ENCODE peak calls at places on chromosome 19, in nine cellular contexts. One of them, this sample, is unnamed.

GRCh38 chr19:14632286-14632685 is 42.4 kb downstream of the ADGRE3 start:
- DNase-seq in activated naive CD4-positive, alpha-beta T cell: no peak
- DNase-seq in fibroblast of pulmonary artery: peak
- DNase-seq in stimulated activated CD4-positive, alpha-beta T cell treated with anti-CD3 and anti-CD28 coated beads, Interleukin-2, amount 100 ng/mL, for 24 hours: no peak
- DNase-seq in heart right ventricle: no peak
- DNase-seq in T-helper 2 cell: no peak
- DNase-seq in dorsolateral prefrontal cortex: no peak
- DNase-seq in stromal cell of bone marrow: no peak
- DNase-seq in cardiac muscle cell: peak
- DNase-seq in this sample: no peak

GRCh38 chr19:21602105-21602658 is 96.8 kb downstream of the ZNF429 start:
- DNase-seq in activated naive CD4-positive, alpha-beta T cell: no peak
- DNase-seq in fibroblast of pulmonary artery: no peak
- DNase-seq in stimulated activated CD4-positive, alpha-beta T cell treated with anti-CD3 and anti-CD28 coated beads, Interleukin-2, amount 100 ng/mL, for 24 hours: no peak
- DNase-seq in heart right ventricle: no peak
- DNase-seq in T-helper 2 cell: no peak
- DNase-seq in dorsolateral prefrontal cortex: no peak
- DNase-seq in stromal cell of bone marrow: no peak
- DNase-seq in cardiac muscle cell: no peak
- DNase-seq in this sample: no peak

GRCh38 chr19:38388310-38389100 is at the start of gene SPRED3:
- DNase-seq in activated naive CD4-positive, alpha-beta T cell: peak
- DNase-seq in fibroblast of pulmonary artery: no peak
- DNase-seq in stimulated activated CD4-positive, alpha-beta T cell treated with anti-CD3 and anti-CD28 coated beads, Interleukin-2, amount 100 ng/mL, for 24 hours: peak
- DNase-seq in heart right ventricle: peak
- DNase-seq in T-helper 2 cell: no peak
- DNase-seq in dorsolateral prefrontal cortex: peak
- DNase-seq in stromal cell of bone marrow: no peak
- DNase-seq in cardiac muscle cell: peak
- DNase-seq in this sample: no peak

GRCh38 chr19:21202865-21203494 is 61.1 kb downstream of the ZNF431 start:
- DNase-seq in activated naive CD4-positive, alpha-beta T cell: no peak
- DNase-seq in fibroblast of pulmonary artery: peak
- DNase-seq in stimulated activated CD4-positive, alpha-beta T cell treated with anti-CD3 and anti-CD28 coated beads, Interleukin-2, amount 100 ng/mL, for 24 hours: peak
- DNase-seq in heart right ventricle: no peak
- DNase-seq in T-helper 2 cell: no peak
- DNase-seq in dorsolateral prefrontal cortex: no peak
- DNase-seq in stromal cell of bone marrow: no peak
- DNase-seq in cardiac muscle cell: peak
- DNase-seq in this sample: no peak

GRCh38 chr19:4676955-4677731 is 7.0 kb upstream of the MYDGF start:
- DNase-seq in activated naive CD4-positive, alpha-beta T cell: no peak
- DNase-seq in fibroblast of pulmonary artery: peak
- DNase-seq in stimulated activated CD4-positive, alpha-beta T cell treated with anti-CD3 and anti-CD28 coated beads, Interleukin-2, amount 100 ng/mL, for 24 hours: peak
- DNase-seq in heart right ventricle: no peak
- DNase-seq in T-helper 2 cell: no peak
- DNase-seq in dorsolateral prefrontal cortex: peak
- DNase-seq in stromal cell of bone marrow: no peak
- DNase-seq in cardiac muscle cell: peak
- DNase-seq in this sample: no peak

GRCh38 chr19:46480409-46480808 is 9.0 kb upstream of the PNMA8A start:
- DNase-seq in activated naive CD4-positive, alpha-beta T cell: no peak
- DNase-seq in fibroblast of pulmonary artery: peak
- DNase-seq in stimulated activated CD4-positive, alpha-beta T cell treated with anti-CD3 and anti-CD28 coated beads, Interleukin-2, amount 100 ng/mL, for 24 hours: no peak
- DNase-seq in heart right ventricle: no peak
- DNase-seq in T-helper 2 cell: no peak
- DNase-seq in dorsolateral prefrontal cortex: no peak
- DNase-seq in stromal cell of bone marrow: no peak
- DNase-seq in cardiac muscle cell: peak
- DNase-seq in this sample: peak

GRCh38 chr19:281992-282391 is 9.2 kb downstream of the PLPP2 start:
- DNase-seq in activated naive CD4-positive, alpha-beta T cell: no peak
- DNase-seq in fibroblast of pulmonary artery: no peak
- DNase-seq in stimulated activated CD4-positive, alpha-beta T cell treated with anti-CD3 and anti-CD28 coated beads, Interleukin-2, amount 100 ng/mL, for 24 hours: no peak
- DNase-seq in heart right ventricle: no peak
- DNase-seq in T-helper 2 cell: no peak
- DNase-seq in dorsolateral prefrontal cortex: no peak
- DNase-seq in stromal cell of bone marrow: no peak
- DNase-seq in cardiac muscle cell: no peak
- DNase-seq in this sample: no peak

GRCh38 chr19:4014541-4015491 is 7.3 kb downstream of the PIAS4 start:
- DNase-seq in activated naive CD4-positive, alpha-beta T cell: peak
- DNase-seq in fibroblast of pulmonary artery: no peak
- DNase-seq in stimulated activated CD4-positive, alpha-beta T cell treated with anti-CD3 and anti-CD28 coated beads, Interleukin-2, amount 100 ng/mL, for 24 hours: peak
- DNase-seq in heart right ventricle: peak
- DNase-seq in T-helper 2 cell: peak
- DNase-seq in dorsolateral prefrontal cortex: no peak
- DNase-seq in stromal cell of bone marrow: no peak
- DNase-seq in cardiac muscle cell: no peak
- DNase-seq in this sample: no peak

GRCh38 chr19:4713384-4713951 is 10.2 kb downstream of the DPP9 start:
- DNase-seq in activated naive CD4-positive, alpha-beta T cell: no peak
- DNase-seq in fibroblast of pulmonary artery: peak
- DNase-seq in stimulated activated CD4-positive, alpha-beta T cell treated with anti-CD3 and anti-CD28 coated beads, Interleukin-2, amount 100 ng/mL, for 24 hours: no peak
- DNase-seq in heart right ventricle: peak
- DNase-seq in T-helper 2 cell: no peak
- DNase-seq in dorsolateral prefrontal cortex: no peak
- DNase-seq in stromal cell of bone marrow: peak
- DNase-seq in cardiac muscle cell: peak
- DNase-seq in this sample: peak

GRCh38 chr19:48480476-48481190 is 11.5 kb downstream of the CYTH2 start:
- DNase-seq in activated naive CD4-positive, alpha-beta T cell: peak
- DNase-seq in fibroblast of pulmonary artery: no peak
- DNase-seq in stimulated activated CD4-positive, alpha-beta T cell treated with anti-CD3 and anti-CD28 coated beads, Interleukin-2, amount 100 ng/mL, for 24 hours: peak
- DNase-seq in heart right ventricle: peak
- DNase-seq in T-helper 2 cell: peak
- DNase-seq in dorsolateral prefrontal cortex: peak
- DNase-seq in stromal cell of bone marrow: no peak
- DNase-seq in cardiac muscle cell: peak
- DNase-seq in this sample: no peak

GRCh38 chr19:2494084-2494446 is 18.1 kb downstream of the GADD45B start:
- DNase-seq in activated naive CD4-positive, alpha-beta T cell: no peak
- DNase-seq in fibroblast of pulmonary artery: peak
- DNase-seq in stimulated activated CD4-positive, alpha-beta T cell treated with anti-CD3 and anti-CD28 coated beads, Interleukin-2, amount 100 ng/mL, for 24 hours: no peak
- DNase-seq in heart right ventricle: no peak
- DNase-seq in T-helper 2 cell: no peak
- DNase-seq in dorsolateral prefrontal cortex: peak
- DNase-seq in stromal cell of bone marrow: no peak
- DNase-seq in cardiac muscle cell: peak
- DNase-seq in this sample: peak

GRCh38 chr19:1469936-1470863 is 8.8 kb downstream of the C19orf25 start:
- DNase-seq in activated naive CD4-positive, alpha-beta T cell: peak
- DNase-seq in fibroblast of pulmonary artery: no peak
- DNase-seq in stimulated activated CD4-positive, alpha-beta T cell treated with anti-CD3 and anti-CD28 coated beads, Interleukin-2, amount 100 ng/mL, for 24 hours: peak
- DNase-seq in heart right ventricle: peak
- DNase-seq in T-helper 2 cell: peak
- DNase-seq in dorsolateral prefrontal cortex: peak
- DNase-seq in stromal cell of bone marrow: no peak
- DNase-seq in cardiac muscle cell: no peak
- DNase-seq in this sample: no peak

GRCh38 chr19:11064831-11065303 is 24.4 kb upstream of the LDLR start:
- DNase-seq in activated naive CD4-positive, alpha-beta T cell: no peak
- DNase-seq in fibroblast of pulmonary artery: no peak
- DNase-seq in stimulated activated CD4-positive, alpha-beta T cell treated with anti-CD3 and anti-CD28 coated beads, Interleukin-2, amount 100 ng/mL, for 24 hours: no peak
- DNase-seq in heart right ventricle: no peak
- DNase-seq in T-helper 2 cell: no peak
- DNase-seq in dorsolateral prefrontal cortex: no peak
- DNase-seq in stromal cell of bone marrow: peak
- DNase-seq in cardiac muscle cell: peak
- DNase-seq in this sample: no peak

GRCh38 chr19:37907735-37908066 is 693 bp downstream of the SIPA1L3 start:
- DNase-seq in activated naive CD4-positive, alpha-beta T cell: no peak
- DNase-seq in fibroblast of pulmonary artery: peak
- DNase-seq in stimulated activated CD4-positive, alpha-beta T cell treated with anti-CD3 and anti-CD28 coated beads, Interleukin-2, amount 100 ng/mL, for 24 hours: no peak
- DNase-seq in heart right ventricle: no peak
- DNase-seq in T-helper 2 cell: no peak
- DNase-seq in dorsolateral prefrontal cortex: no peak
- DNase-seq in stromal cell of bone marrow: no peak
- DNase-seq in cardiac muscle cell: no peak
- DNase-seq in this sample: no peak

GRCh38 chr19:33366127-33366526 is 7.4 kb upstream of the CEBPG start:
- DNase-seq in activated naive CD4-positive, alpha-beta T cell: no peak
- DNase-seq in fibroblast of pulmonary artery: no peak
- DNase-seq in stimulated activated CD4-positive, alpha-beta T cell treated with anti-CD3 and anti-CD28 coated beads, Interleukin-2, amount 100 ng/mL, for 24 hours: no peak
- DNase-seq in heart right ventricle: no peak
- DNase-seq in T-helper 2 cell: no peak
- DNase-seq in dorsolateral prefrontal cortex: no peak
- DNase-seq in stromal cell of bone marrow: no peak
- DNase-seq in cardiac muscle cell: no peak
- DNase-seq in this sample: no peak

GRCh38 chr19:19428746-19429145 is 23.3 kb downstream of the GATAD2A start:
- DNase-seq in activated naive CD4-positive, alpha-beta T cell: no peak
- DNase-seq in fibroblast of pulmonary artery: no peak
- DNase-seq in stimulated activated CD4-positive, alpha-beta T cell treated with anti-CD3 and anti-CD28 coated beads, Interleukin-2, amount 100 ng/mL, for 24 hours: no peak
- DNase-seq in heart right ventricle: no peak
- DNase-seq in T-helper 2 cell: no peak
- DNase-seq in dorsolateral prefrontal cortex: no peak
- DNase-seq in stromal cell of bone marrow: no peak
- DNase-seq in cardiac muscle cell: no peak
- DNase-seq in this sample: no peak

GRCh38 chr19:37537391-37537947 is 30.7 kb downstream of the ZNF793 start:
- DNase-seq in activated naive CD4-positive, alpha-beta T cell: no peak
- DNase-seq in fibroblast of pulmonary artery: peak
- DNase-seq in stimulated activated CD4-positive, alpha-beta T cell treated with anti-CD3 and anti-CD28 coated beads, Interleukin-2, amount 100 ng/mL, for 24 hours: no peak
- DNase-seq in heart right ventricle: no peak
- DNase-seq in T-helper 2 cell: no peak
- DNase-seq in dorsolateral prefrontal cortex: no peak
- DNase-seq in stromal cell of bone marrow: no peak
- DNase-seq in cardiac muscle cell: no peak
- DNase-seq in this sample: no peak

GRCh38 chr19:50358483-50359431 is 6.7 kb downstream of the NAPSA start:
- DNase-seq in activated naive CD4-positive, alpha-beta T cell: peak
- DNase-seq in fibroblast of pulmonary artery: peak
- DNase-seq in stimulated activated CD4-positive, alpha-beta T cell treated with anti-CD3 and anti-CD28 coated beads, Interleukin-2, amount 100 ng/mL, for 24 hours: peak
- DNase-seq in heart right ventricle: peak
- DNase-seq in T-helper 2 cell: peak
- DNase-seq in dorsolateral prefrontal cortex: peak
- DNase-seq in stromal cell of bone marrow: no peak
- DNase-seq in cardiac muscle cell: peak
- DNase-seq in this sample: no peak

GRCh38 chr19:34508540-34508939 is 27.0 kb downstream of the WTIP start:
- DNase-seq in activated naive CD4-positive, alpha-beta T cell: no peak
- DNase-seq in fibroblast of pulmonary artery: no peak
- DNase-seq in stimulated activated CD4-positive, alpha-beta T cell treated with anti-CD3 and anti-CD28 coated beads, Interleukin-2, amount 100 ng/mL, for 24 hours: no peak
- DNase-seq in heart right ventricle: no peak
- DNase-seq in T-helper 2 cell: no peak
- DNase-seq in dorsolateral prefrontal cortex: no peak
- DNase-seq in stromal cell of bone marrow: no peak
- DNase-seq in cardiac muscle cell: no peak
- DNase-seq in this sample: no peak

GRCh38 chr19:1098177-1099051 is 3.2 kb upstream of the POLR2E start:
- DNase-seq in activated naive CD4-positive, alpha-beta T cell: no peak
- DNase-seq in fibroblast of pulmonary artery: no peak
- DNase-seq in stimulated activated CD4-positive, alpha-beta T cell treated with anti-CD3 and anti-CD28 coated beads, Interleukin-2, amount 100 ng/mL, for 24 hours: no peak
- DNase-seq in heart right ventricle: peak
- DNase-seq in T-helper 2 cell: no peak
- DNase-seq in dorsolateral prefrontal cortex: no peak
- DNase-seq in stromal cell of bone marrow: no peak
- DNase-seq in cardiac muscle cell: peak
- DNase-seq in this sample: no peak

GRCh38 chr19:3275068-3275582 is 50.7 kb downstream of the CELF5 start:
- DNase-seq in activated naive CD4-positive, alpha-beta T cell: no peak
- DNase-seq in fibroblast of pulmonary artery: no peak
- DNase-seq in stimulated activated CD4-positive, alpha-beta T cell treated with anti-CD3 and anti-CD28 coated beads, Interleukin-2, amount 100 ng/mL, for 24 hours: peak
- DNase-seq in heart right ventricle: no peak
- DNase-seq in T-helper 2 cell: no peak
- DNase-seq in dorsolateral prefrontal cortex: no peak
- DNase-seq in stromal cell of bone marrow: no peak
- DNase-seq in cardiac muscle cell: no peak
- DNase-seq in this sample: no peak

GRCh38 chr19:29623726-29624488 is 17.8 kb downstream of the POP4 start:
- DNase-seq in activated naive CD4-positive, alpha-beta T cell: no peak
- DNase-seq in fibroblast of pulmonary artery: no peak
- DNase-seq in stimulated activated CD4-positive, alpha-beta T cell treated with anti-CD3 and anti-CD28 coated beads, Interleukin-2, amount 100 ng/mL, for 24 hours: peak
- DNase-seq in heart right ventricle: no peak
- DNase-seq in T-helper 2 cell: peak
- DNase-seq in dorsolateral prefrontal cortex: no peak
- DNase-seq in stromal cell of bone marrow: no peak
- DNase-seq in cardiac muscle cell: no peak
- DNase-seq in this sample: no peak

GRCh38 chr19:6509118-6509971 is 7.2 kb upstream of the TUBB4A start:
- DNase-seq in activated naive CD4-positive, alpha-beta T cell: no peak
- DNase-seq in fibroblast of pulmonary artery: no peak
- DNase-seq in stimulated activated CD4-positive, alpha-beta T cell treated with anti-CD3 and anti-CD28 coated beads, Interleukin-2, amount 100 ng/mL, for 24 hours: no peak
- DNase-seq in heart right ventricle: no peak
- DNase-seq in T-helper 2 cell: no peak
- DNase-seq in dorsolateral prefrontal cortex: peak
- DNase-seq in stromal cell of bone marrow: no peak
- DNase-seq in cardiac muscle cell: no peak
- DNase-seq in this sample: no peak

GRCh38 chr19:50928841-50929240 is 17.6 kb upstream of the KLK4 start:
- DNase-seq in activated naive CD4-positive, alpha-beta T cell: no peak
- DNase-seq in fibroblast of pulmonary artery: no peak
- DNase-seq in stimulated activated CD4-positive, alpha-beta T cell treated with anti-CD3 and anti-CD28 coated beads, Interleukin-2, amount 100 ng/mL, for 24 hours: no peak
- DNase-seq in heart right ventricle: no peak
- DNase-seq in T-helper 2 cell: no peak
- DNase-seq in dorsolateral prefrontal cortex: no peak
- DNase-seq in stromal cell of bone marrow: no peak
- DNase-seq in cardiac muscle cell: no peak
- DNase-seq in this sample: no peak

GRCh38 chr19:53847555-53847954 is 20.1 kb upstream of the MYADM start:
- DNase-seq in activated naive CD4-positive, alpha-beta T cell: no peak
- DNase-seq in fibroblast of pulmonary artery: no peak
- DNase-seq in stimulated activated CD4-positive, alpha-beta T cell treated with anti-CD3 and anti-CD28 coated beads, Interleukin-2, amount 100 ng/mL, for 24 hours: no peak
- DNase-seq in heart right ventricle: no peak
- DNase-seq in T-helper 2 cell: no peak
- DNase-seq in dorsolateral prefrontal cortex: no peak
- DNase-seq in stromal cell of bone marrow: no peak
- DNase-seq in cardiac muscle cell: no peak
- DNase-seq in this sample: no peak

GRCh38 chr19:40116075-40116474 is 25.3 kb upstream of the ZNF780A start:
- DNase-seq in activated naive CD4-positive, alpha-beta T cell: no peak
- DNase-seq in fibroblast of pulmonary artery: no peak
- DNase-seq in stimulated activated CD4-positive, alpha-beta T cell treated with anti-CD3 and anti-CD28 coated beads, Interleukin-2, amount 100 ng/mL, for 24 hours: no peak
- DNase-seq in heart right ventricle: no peak
- DNase-seq in T-helper 2 cell: no peak
- DNase-seq in dorsolateral prefrontal cortex: no peak
- DNase-seq in stromal cell of bone marrow: no peak
- DNase-seq in cardiac muscle cell: no peak
- DNase-seq in this sample: no peak

GRCh38 chr19:22595918-22596341 is 38.2 kb upstream of the ZNF492 start:
- DNase-seq in activated naive CD4-positive, alpha-beta T cell: no peak
- DNase-seq in fibroblast of pulmonary artery: no peak
- DNase-seq in stimulated activated CD4-positive, alpha-beta T cell treated with anti-CD3 and anti-CD28 coated beads, Interleukin-2, amount 100 ng/mL, for 24 hours: peak
- DNase-seq in heart right ventricle: peak
- DNase-seq in T-helper 2 cell: no peak
- DNase-seq in dorsolateral prefrontal cortex: no peak
- DNase-seq in stromal cell of bone marrow: no peak
- DNase-seq in cardiac muscle cell: no peak
- DNase-seq in this sample: no peak

GRCh38 chr19:10018219-10018618 is 4.9 kb downstream of the RDH8 start:
- DNase-seq in activated naive CD4-positive, alpha-beta T cell: no peak
- DNase-seq in fibroblast of pulmonary artery: no peak
- DNase-seq in stimulated activated CD4-positive, alpha-beta T cell treated with anti-CD3 and anti-CD28 coated beads, Interleukin-2, amount 100 ng/mL, for 24 hours: no peak
- DNase-seq in heart right ventricle: no peak
- DNase-seq in T-helper 2 cell: no peak
- DNase-seq in dorsolateral prefrontal cortex: no peak
- DNase-seq in stromal cell of bone marrow: no peak
- DNase-seq in cardiac muscle cell: no peak
- DNase-seq in this sample: peak

GRCh38 chr19:1992759-1993260 is 22.7 kb downstream of the BTBD2 start:
- DNase-seq in activated naive CD4-positive, alpha-beta T cell: no peak
- DNase-seq in fibroblast of pulmonary artery: no peak
- DNase-seq in stimulated activated CD4-positive, alpha-beta T cell treated with anti-CD3 and anti-CD28 coated beads, Interleukin-2, amount 100 ng/mL, for 24 hours: peak
- DNase-seq in heart right ventricle: no peak
- DNase-seq in T-helper 2 cell: no peak
- DNase-seq in dorsolateral prefrontal cortex: no peak
- DNase-seq in stromal cell of bone marrow: no peak
- DNase-seq in cardiac muscle cell: no peak
- DNase-seq in this sample: no peak

GRCh38 chr19:328025-328505 is 16.5 kb downstream of the MIER2 start:
- DNase-seq in activated naive CD4-positive, alpha-beta T cell: no peak
- DNase-seq in fibroblast of pulmonary artery: no peak
- DNase-seq in stimulated activated CD4-positive, alpha-beta T cell treated with anti-CD3 and anti-CD28 coated beads, Interleukin-2, amount 100 ng/mL, for 24 hours: no peak
- DNase-seq in heart right ventricle: no peak
- DNase-seq in T-helper 2 cell: no peak
- DNase-seq in dorsolateral prefrontal cortex: no peak
- DNase-seq in stromal cell of bone marrow: no peak
- DNase-seq in cardiac muscle cell: no peak
- DNase-seq in this sample: no peak

GRCh38 chr19:39582442-39582841 is 19.9 kb upstream of the LGALS13 start:
- DNase-seq in activated naive CD4-positive, alpha-beta T cell: no peak
- DNase-seq in fibroblast of pulmonary artery: no peak
- DNase-seq in stimulated activated CD4-positive, alpha-beta T cell treated with anti-CD3 and anti-CD28 coated beads, Interleukin-2, amount 100 ng/mL, for 24 hours: peak
- DNase-seq in heart right ventricle: no peak
- DNase-seq in T-helper 2 cell: no peak
- DNase-seq in dorsolateral prefrontal cortex: no peak
- DNase-seq in stromal cell of bone marrow: no peak
- DNase-seq in cardiac muscle cell: no peak
- DNase-seq in this sample: no peak